ENCODE peak calls at places on chromosome 13, in eight cellular contexts. One of them, this sample, is unnamed.
A peak's percentile ranks its signal among the peaks of the same experiment; 100 is the strongest.

GRCh38 chr13:93690139-93690538 is 463.5 kb downstream of the GPC6 start:
- DNase-seq in choroid plexus epithelial cell: peak; percentile 49
- DNase-seq in AG04450: no peak
- DNase-seq in GM12864: no peak
- DNase-seq in heart right ventricle: no peak
- DNase-seq in psoas muscle: no peak
- DNase-seq in thoracic aorta: no peak
- DNase-seq in right atrium auricular region: no peak
- DNase-seq in this sample: no peak

GRCh38 chr13:33107403-33107760 is 91.2 kb downstream of the KL start:
- DNase-seq in GM12864: no peak
- DNase-seq in choroid plexus epithelial cell: no peak
- DNase-seq in heart right ventricle: no peak
- DNase-seq in psoas muscle: no peak
- DNase-seq in thoracic aorta: no peak
- DNase-seq in AG04450: no peak
- DNase-seq in right atrium auricular region: no peak
- DNase-seq in this sample: no peak

GRCh38 chr13:113848020-113848419 is 15.9 kb downstream of the GAS6 start:
- DNase-seq in heart right ventricle: no peak
- DNase-seq in AG04450: no peak
- DNase-seq in choroid plexus epithelial cell: no peak
- DNase-seq in right atrium auricular region: peak; percentile 40
- DNase-seq in psoas muscle: no peak
- DNase-seq in GM12864: no peak
- DNase-seq in thoracic aorta: no peak
- DNase-seq in this sample: peak; percentile 60

GRCh38 chr13:29849071-29849541 is 1.3 kb downstream of the UBL3 start:
- DNase-seq in heart right ventricle: no peak
- DNase-seq in GM12864: no peak
- DNase-seq in AG04450: no peak
- DNase-seq in choroid plexus epithelial cell: peak; percentile 26
- DNase-seq in right atrium auricular region: no peak
- DNase-seq in psoas muscle: no peak
- DNase-seq in thoracic aorta: no peak
- DNase-seq in this sample: no peak

GRCh38 chr13:102020611-102021216 is 381.1 kb downstream of the FGF14 start:
- DNase-seq in thoracic aorta: no peak
- DNase-seq in choroid plexus epithelial cell: peak; percentile 89
- DNase-seq in GM12864: no peak
- DNase-seq in psoas muscle: no peak
- DNase-seq in heart right ventricle: no peak
- DNase-seq in AG04450: no peak
- DNase-seq in right atrium auricular region: no peak
- DNase-seq in this sample: no peak

GRCh38 chr13:106078191-106078590 is 457.3 kb downstream of the EFNB2 start:
- DNase-seq in right atrium auricular region: no peak
- DNase-seq in GM12864: no peak
- DNase-seq in AG04450: no peak
- DNase-seq in choroid plexus epithelial cell: peak; percentile 68
- DNase-seq in psoas muscle: no peak
- DNase-seq in heart right ventricle: no peak
- DNase-seq in thoracic aorta: no peak
- DNase-seq in this sample: no peak

GRCh38 chr13:95607363-95607762 is 37.1 kb downstream of the DZIP1 start:
- DNase-seq in AG04450: no peak
- DNase-seq in psoas muscle: no peak
- DNase-seq in choroid plexus epithelial cell: peak; percentile 75
- DNase-seq in right atrium auricular region: no peak
- DNase-seq in GM12864: no peak
- DNase-seq in heart right ventricle: no peak
- DNase-seq in thoracic aorta: no peak
- DNase-seq in this sample: no peak

GRCh38 chr13:22757530-22758120 is 423.2 kb upstream of the SGCG start:
- DNase-seq in right atrium auricular region: no peak
- DNase-seq in choroid plexus epithelial cell: peak; percentile 11
- DNase-seq in psoas muscle: no peak
- DNase-seq in heart right ventricle: no peak
- DNase-seq in thoracic aorta: no peak
- DNase-seq in GM12864: no peak
- DNase-seq in AG04450: no peak
- DNase-seq in this sample: no peak

GRCh38 chr13:113216165-113217056 is 7.0 kb downstream of the CUL4A start:
- DNase-seq in choroid plexus epithelial cell: peak; percentile 63
- DNase-seq in GM12864: no peak
- DNase-seq in thoracic aorta: no peak
- DNase-seq in right atrium auricular region: no peak
- DNase-seq in heart right ventricle: no peak
- DNase-seq in psoas muscle: peak; percentile 81
- DNase-seq in AG04450: no peak
- DNase-seq in this sample: no peak

GRCh38 chr13:105936816-105937215 is 598.6 kb downstream of the EFNB2 start:
- DNase-seq in GM12864: no peak
- DNase-seq in thoracic aorta: no peak
- DNase-seq in choroid plexus epithelial cell: peak; percentile 51
- DNase-seq in heart right ventricle: no peak
- DNase-seq in AG04450: no peak
- DNase-seq in psoas muscle: no peak
- DNase-seq in right atrium auricular region: no peak
- DNase-seq in this sample: no peak

GRCh38 chr13:110519046-110519445 is 42.5 kb downstream of the RAB20 start:
- DNase-seq in AG04450: no peak
- DNase-seq in choroid plexus epithelial cell: no peak
- DNase-seq in GM12864: no peak
- DNase-seq in right atrium auricular region: no peak
- DNase-seq in thoracic aorta: no peak
- DNase-seq in psoas muscle: no peak
- DNase-seq in heart right ventricle: no peak
- DNase-seq in this sample: no peak

GRCh38 chr13:110519506-110519905 is 42.0 kb downstream of the RAB20 start:
- DNase-seq in choroid plexus epithelial cell: no peak
- DNase-seq in AG04450: no peak
- DNase-seq in thoracic aorta: no peak
- DNase-seq in heart right ventricle: no peak
- DNase-seq in psoas muscle: no peak
- DNase-seq in GM12864: no peak
- DNase-seq in right atrium auricular region: no peak
- DNase-seq in this sample: no peak

GRCh38 chr13:110521296-110521680 is 40.2 kb downstream of the RAB20 start:
- DNase-seq in GM12864: no peak
- DNase-seq in psoas muscle: no peak
- DNase-seq in heart right ventricle: no peak
- DNase-seq in AG04450: no peak
- DNase-seq in right atrium auricular region: no peak
- DNase-seq in choroid plexus epithelial cell: no peak
- DNase-seq in thoracic aorta: no peak
- DNase-seq in this sample: no peak

GRCh38 chr13:110521946-110522345 is 39.6 kb downstream of the RAB20 start:
- DNase-seq in GM12864: peak; percentile 10
- DNase-seq in choroid plexus epithelial cell: no peak
- DNase-seq in thoracic aorta: no peak
- DNase-seq in AG04450: no peak
- DNase-seq in right atrium auricular region: no peak
- DNase-seq in psoas muscle: no peak
- DNase-seq in heart right ventricle: no peak
- DNase-seq in this sample: no peak

GRCh38 chr13:110520431-110521295 is 40.9 kb downstream of the RAB20 start:
- DNase-seq in psoas muscle: peak; percentile 87
- DNase-seq in GM12864: no peak
- DNase-seq in thoracic aorta: peak; percentile 74
- DNase-seq in choroid plexus epithelial cell: peak; percentile 85
- DNase-seq in right atrium auricular region: peak; percentile 95
- DNase-seq in heart right ventricle: peak; percentile 71
- DNase-seq in AG04450: peak; percentile 15
- DNase-seq in this sample: peak; percentile 97
- H3K4me3 ChIP-seq in psoas muscle: no peak overlapping the region
- H3K4me3 ChIP-seq in GM12864: no peak overlapping the region
- H3K4me3 ChIP-seq in thoracic aorta: peak overlapping the region; percentile 37
- H3K4me3 ChIP-seq in choroid plexus epithelial cell: no peak overlapping the region
- H3K4me3 ChIP-seq in right atrium auricular region: no peak overlapping the region
- H3K4me3 ChIP-seq in heart right ventricle: no peak overlapping the region
- H3K4me3 ChIP-seq in AG04450: no peak overlapping the region
- H3K4me3 ChIP-seq in this sample: peak overlapping the region; percentile 19

GRCh38 chr13:99972190-99972731 is 694 bp upstream of the ZIC5 start:
- DNase-seq in heart right ventricle: no peak
- DNase-seq in thoracic aorta: no peak
- DNase-seq in AG04450: no peak
- DNase-seq in psoas muscle: no peak
- DNase-seq in right atrium auricular region: peak; percentile 43
- DNase-seq in GM12864: no peak
- DNase-seq in choroid plexus epithelial cell: no peak
- DNase-seq in this sample: no peak
- H3K4me3 ChIP-seq in heart right ventricle: no peak overlapping the region
- H3K4me3 ChIP-seq in thoracic aorta: no peak overlapping the region
- H3K4me3 ChIP-seq in AG04450: no peak overlapping the region
- H3K4me3 ChIP-seq in psoas muscle: no peak overlapping the region
- H3K4me3 ChIP-seq in right atrium auricular region: no peak overlapping the region
- H3K4me3 ChIP-seq in GM12864: no peak overlapping the region
- H3K4me3 ChIP-seq in choroid plexus epithelial cell: peak overlapping the region; percentile 69
- H3K4me3 ChIP-seq in this sample: no peak overlapping the region

GRCh38 chr13:48977973-48978372 is 2.3 kb downstream of the FNDC3A start:
- DNase-seq in AG04450: no peak
- DNase-seq in GM12864: no peak
- DNase-seq in psoas muscle: no peak
- DNase-seq in right atrium auricular region: no peak
- DNase-seq in choroid plexus epithelial cell: peak; percentile 16
- DNase-seq in heart right ventricle: no peak
- DNase-seq in thoracic aorta: no peak
- DNase-seq in this sample: no peak
- H3K4me3 ChIP-seq in AG04450: peak overlapping the region; percentile 85
- H3K4me3 ChIP-seq in GM12864: peak overlapping the region; percentile 88
- H3K4me3 ChIP-seq in psoas muscle: peak overlapping the region; percentile 96
- H3K4me3 ChIP-seq in right atrium auricular region: no peak overlapping the region
- H3K4me3 ChIP-seq in choroid plexus epithelial cell: peak overlapping the region; percentile 84
- H3K4me3 ChIP-seq in heart right ventricle: peak overlapping the region; percentile 80
- H3K4me3 ChIP-seq in thoracic aorta: peak overlapping the region; percentile 98
- H3K4me3 ChIP-seq in this sample: peak overlapping the region; percentile 96

GRCh38 chr13:24076124-24076523 is 84.4 kb upstream of the SPATA13 start:
- DNase-seq in AG04450: no peak
- DNase-seq in thoracic aorta: no peak
- DNase-seq in right atrium auricular region: no peak
- DNase-seq in heart right ventricle: no peak
- DNase-seq in GM12864: no peak
- DNase-seq in psoas muscle: no peak
- DNase-seq in choroid plexus epithelial cell: no peak
- DNase-seq in this sample: no peak
- H3K4me3 ChIP-seq in AG04450: no peak overlapping the region
- H3K4me3 ChIP-seq in thoracic aorta: no peak overlapping the region
- H3K4me3 ChIP-seq in right atrium auricular region: no peak overlapping the region
- H3K4me3 ChIP-seq in heart right ventricle: peak overlapping the region; percentile 22
- H3K4me3 ChIP-seq in GM12864: no peak overlapping the region
- H3K4me3 ChIP-seq in psoas muscle: no peak overlapping the region
- H3K4me3 ChIP-seq in choroid plexus epithelial cell: no peak overlapping the region
- H3K4me3 ChIP-seq in this sample: no peak overlapping the region

GRCh38 chr13:74073231-74073630 is 61.0 kb downstream of the KLF12 start:
- DNase-seq in right atrium auricular region: no peak
- DNase-seq in thoracic aorta: no peak
- DNase-seq in heart right ventricle: no peak
- DNase-seq in GM12864: no peak
- DNase-seq in psoas muscle: no peak
- DNase-seq in choroid plexus epithelial cell: no peak
- DNase-seq in AG04450: no peak
- DNase-seq in this sample: no peak
- H3K4me3 ChIP-seq in right atrium auricular region: no peak overlapping the region
- H3K4me3 ChIP-seq in thoracic aorta: no peak overlapping the region
- H3K4me3 ChIP-seq in heart right ventricle: no peak overlapping the region
- H3K4me3 ChIP-seq in GM12864: no peak overlapping the region
- H3K4me3 ChIP-seq in psoas muscle: no peak overlapping the region
- H3K4me3 ChIP-seq in choroid plexus epithelial cell: no peak overlapping the region
- H3K4me3 ChIP-seq in AG04450: no peak overlapping the region
- H3K4me3 ChIP-seq in this sample: no peak overlapping the region

This sample was measured in coronary artery.